ENCODE peak calls at places on chromosome 2, in five cellular contexts. One of them, this sample, is unnamed.

GRCh38 chr2:70828914-70829824 is 6.4 kb downstream of the CD207 start:
- DNase-seq in AG10803: peak; percentile 69
- DNase-seq in fibroblast of the aortic adventitia: peak; percentile 62
- DNase-seq in Peyer's patch: no peak
- DNase-seq in brain microvascular endothelial cell: peak; percentile 38
- DNase-seq in this sample: peak; percentile 81

GRCh38 chr2:174965551-174965950 is 39.6 kb downstream of the CHN1 start:
- DNase-seq in AG10803: no peak
- DNase-seq in fibroblast of the aortic adventitia: no peak
- DNase-seq in Peyer's patch: no peak
- DNase-seq in brain microvascular endothelial cell: no peak
- DNase-seq in this sample: no peak

GRCh38 chr2:2580341-2580740 is 249.3 kb upstream of the MYT1L start:
- DNase-seq in AG10803: no peak
- DNase-seq in fibroblast of the aortic adventitia: no peak
- DNase-seq in Peyer's patch: no peak
- DNase-seq in brain microvascular endothelial cell: no peak
- DNase-seq in this sample: no peak

GRCh38 chr2:101533611-101534601 is 59.0 kb upstream of the RFX8 start:
- DNase-seq in AG10803: no peak
- DNase-seq in fibroblast of the aortic adventitia: peak; percentile 43
- DNase-seq in Peyer's patch: no peak
- DNase-seq in brain microvascular endothelial cell: no peak
- DNase-seq in this sample: peak; percentile 24

GRCh38 chr2:12824771-12825363 is 108.1 kb downstream of the TRIB2 start:
- DNase-seq in AG10803: peak; percentile 83
- DNase-seq in fibroblast of the aortic adventitia: peak; percentile 88
- DNase-seq in Peyer's patch: no peak
- DNase-seq in brain microvascular endothelial cell: no peak
- DNase-seq in this sample: no peak

GRCh38 chr2:238398577-238398976 is 28.1 kb upstream of the ASB1 start:
- DNase-seq in AG10803: no peak
- DNase-seq in fibroblast of the aortic adventitia: no peak
- DNase-seq in Peyer's patch: no peak
- DNase-seq in brain microvascular endothelial cell: no peak
- DNase-seq in this sample: no peak

GRCh38 chr2:193584522-193584938 is 1389.8 kb upstream of the TMEFF2 start:
- DNase-seq in AG10803: no peak
- DNase-seq in fibroblast of the aortic adventitia: peak; percentile 46
- DNase-seq in Peyer's patch: no peak
- DNase-seq in brain microvascular endothelial cell: peak; percentile 11
- DNase-seq in this sample: peak; percentile 63

GRCh38 chr2:127721978-127722355 is 20.7 kb downstream of the SFT2D3 start:
- DNase-seq in AG10803: no peak
- DNase-seq in fibroblast of the aortic adventitia: no peak
- DNase-seq in Peyer's patch: no peak
- DNase-seq in brain microvascular endothelial cell: no peak
- DNase-seq in this sample: no peak

GRCh38 chr2:223837290-223838061 is at the start of gene AP1S3:
- DNase-seq in AG10803: peak; percentile 28
- DNase-seq in fibroblast of the aortic adventitia: peak; percentile 38
- DNase-seq in Peyer's patch: peak; percentile 84
- DNase-seq in brain microvascular endothelial cell: peak; percentile 41
- DNase-seq in this sample: peak; percentile 47

GRCh38 chr2:47034973-47035609 is 119.5 kb upstream of the MCFD2 start:
- DNase-seq in AG10803: no peak
- DNase-seq in fibroblast of the aortic adventitia: no peak
- DNase-seq in Peyer's patch: peak; percentile 56
- DNase-seq in brain microvascular endothelial cell: no peak
- DNase-seq in this sample: no peak

GRCh38 chr2:43158259-43158880 is 68.0 kb downstream of the ZFP36L2 start:
- DNase-seq in AG10803: peak; percentile 94
- DNase-seq in fibroblast of the aortic adventitia: peak; percentile 88
- DNase-seq in Peyer's patch: peak; percentile 72
- DNase-seq in brain microvascular endothelial cell: peak; percentile 68
- DNase-seq in this sample: peak; percentile 83

GRCh38 chr2:130972410-130972809 is 120.8 kb downstream of the FAM168B start:
- DNase-seq in AG10803: no peak
- DNase-seq in fibroblast of the aortic adventitia: no peak
- DNase-seq in Peyer's patch: no peak
- DNase-seq in brain microvascular endothelial cell: no peak
- DNase-seq in this sample: no peak

GRCh38 chr2:124081154-124081771 is 56.2 kb downstream of the CNTNAP5 start:
- DNase-seq in AG10803: no peak
- DNase-seq in fibroblast of the aortic adventitia: no peak
- DNase-seq in Peyer's patch: no peak
- DNase-seq in brain microvascular endothelial cell: no peak
- DNase-seq in this sample: peak; percentile 40

GRCh38 chr2:102527086-102527485 is 54.1 kb downstream of the SLC9A4 start:
- DNase-seq in AG10803: no peak
- DNase-seq in fibroblast of the aortic adventitia: no peak
- DNase-seq in Peyer's patch: no peak
- DNase-seq in brain microvascular endothelial cell: no peak
- DNase-seq in this sample: no peak

GRCh38 chr2:38125830-38126229 is 49.9 kb upstream of the CYP1B1 start:
- DNase-seq in AG10803: peak; percentile 43
- DNase-seq in fibroblast of the aortic adventitia: no peak
- DNase-seq in Peyer's patch: no peak
- DNase-seq in brain microvascular endothelial cell: no peak
- DNase-seq in this sample: no peak

GRCh38 chr2:167335627-167336026 is 447.3 kb downstream of the XIRP2 start:
- DNase-seq in AG10803: no peak
- DNase-seq in fibroblast of the aortic adventitia: no peak
- DNase-seq in Peyer's patch: no peak
- DNase-seq in brain microvascular endothelial cell: peak; percentile 68
- DNase-seq in this sample: peak; percentile 16

GRCh38 chr2:173657996-173658717 is 303.5 kb downstream of the CDCA7 start:
- DNase-seq in AG10803: peak; percentile 91
- DNase-seq in fibroblast of the aortic adventitia: peak; percentile 92
- DNase-seq in Peyer's patch: no peak
- DNase-seq in brain microvascular endothelial cell: peak; percentile 95
- DNase-seq in this sample: peak; percentile 94

GRCh38 chr2:18475884-18476283 is 84.6 kb downstream of the RDH14 start:
- DNase-seq in AG10803: no peak
- DNase-seq in fibroblast of the aortic adventitia: peak; percentile 52
- DNase-seq in Peyer's patch: no peak
- DNase-seq in brain microvascular endothelial cell: no peak
- DNase-seq in this sample: no peak

GRCh38 chr2:97741251-97741650 is 27.9 kb downstream of the ZAP70 start:
- DNase-seq in AG10803: no peak
- DNase-seq in fibroblast of the aortic adventitia: no peak
- DNase-seq in Peyer's patch: no peak
- DNase-seq in brain microvascular endothelial cell: no peak
- DNase-seq in this sample: no peak

GRCh38 chr2:215900203-215900611 is 113.1 kb downstream of the MREG start:
- DNase-seq in AG10803: peak; percentile 90
- DNase-seq in fibroblast of the aortic adventitia: peak; percentile 67
- DNase-seq in Peyer's patch: no peak
- DNase-seq in brain microvascular endothelial cell: no peak
- DNase-seq in this sample: peak; percentile 64

GRCh38 chr2:46298522-46299351 is 1.5 kb downstream of the EPAS1 start:
- DNase-seq in AG10803: peak; percentile 52
- DNase-seq in fibroblast of the aortic adventitia: peak; percentile 64
- DNase-seq in Peyer's patch: no peak
- DNase-seq in brain microvascular endothelial cell: no peak
- DNase-seq in this sample: peak; percentile 73

GRCh38 chr2:241762933-241763369 is 13.7 kb upstream of the GAL3ST2 start:
- DNase-seq in AG10803: no peak
- DNase-seq in fibroblast of the aortic adventitia: no peak
- DNase-seq in Peyer's patch: peak; percentile 41
- DNase-seq in brain microvascular endothelial cell: no peak
- DNase-seq in this sample: no peak

GRCh38 chr2:153047220-153047619 is 328.8 kb downstream of the ARL6IP6 start:
- DNase-seq in AG10803: no peak
- DNase-seq in fibroblast of the aortic adventitia: no peak
- DNase-seq in Peyer's patch: no peak
- DNase-seq in brain microvascular endothelial cell: no peak
- DNase-seq in this sample: no peak

GRCh38 chr2:3423492-3424170 is 44.1 kb downstream of the TRAPPC12 start:
- DNase-seq in AG10803: peak; percentile 40
- DNase-seq in fibroblast of the aortic adventitia: peak; percentile 60
- DNase-seq in Peyer's patch: peak; percentile 68
- DNase-seq in brain microvascular endothelial cell: peak; percentile 49
- DNase-seq in this sample: peak; percentile 65

GRCh38 chr2:157327621-157328102 is 2.0 kb upstream of the ERMN start:
- DNase-seq in AG10803: peak; percentile 73
- DNase-seq in fibroblast of the aortic adventitia: peak; percentile 81
- DNase-seq in Peyer's patch: peak; percentile 92
- DNase-seq in brain microvascular endothelial cell: peak; percentile 83
- DNase-seq in this sample: peak; percentile 83

DNA sequence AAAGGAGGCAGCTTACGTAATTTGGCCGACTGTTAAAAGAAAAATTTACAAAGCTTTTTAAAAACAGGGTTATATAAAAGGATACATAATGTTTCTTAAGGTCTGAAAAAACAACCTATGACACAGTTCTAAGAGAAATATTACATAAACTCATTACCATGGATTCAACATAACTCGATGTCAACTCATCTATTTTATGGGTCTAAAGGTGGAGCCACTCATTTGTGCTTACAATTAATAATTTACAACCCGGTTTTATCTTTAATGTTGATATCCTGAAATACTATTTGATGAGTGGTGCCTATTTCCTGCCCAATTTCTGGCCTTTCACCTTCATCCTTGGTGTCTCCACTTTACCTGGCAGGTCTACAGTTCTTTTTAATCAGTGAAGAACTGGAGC is 15.1 kb downstream of the USP40 start:
- DNase-seq in AG10803: no peak
- DNase-seq in fibroblast of the aortic adventitia: no peak
- DNase-seq in Peyer's patch: no peak
- DNase-seq in brain microvascular endothelial cell: no peak
- DNase-seq in this sample: no peak
- H3K4me3 ChIP-seq in AG10803: no peak overlapping the region
- H3K4me3 ChIP-seq in fibroblast of the aortic adventitia: no peak overlapping the region
- H3K4me3 ChIP-seq in Peyer's patch: no peak overlapping the region
- H3K4me3 ChIP-seq in brain microvascular endothelial cell: no peak overlapping the region
- H3K4me3 ChIP-seq in this sample: no peak overlapping the region

DNA sequence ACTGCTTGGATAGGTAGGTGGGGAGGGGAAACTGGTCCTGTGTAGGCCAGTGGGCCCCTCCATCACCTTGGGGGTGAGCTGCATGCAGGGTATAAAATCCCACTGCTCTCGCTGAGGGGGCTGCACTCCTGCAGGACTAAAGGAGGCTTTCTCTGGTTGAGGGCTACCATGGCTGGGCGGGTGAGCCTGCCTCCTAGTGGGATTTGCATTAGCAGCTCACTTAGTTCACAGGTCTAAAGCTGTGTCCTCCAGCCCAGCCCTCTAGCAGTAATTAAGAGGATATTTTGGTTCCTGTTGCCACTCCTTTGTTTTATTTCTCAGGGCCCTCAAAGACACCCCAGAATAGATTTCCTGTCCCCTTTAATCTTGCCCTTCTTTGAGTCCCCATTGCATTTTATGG is 24.6 kb downstream of the TMEM127 start:
- DNase-seq in AG10803: no peak
- DNase-seq in fibroblast of the aortic adventitia: no peak
- DNase-seq in Peyer's patch: no peak
- DNase-seq in brain microvascular endothelial cell: no peak
- DNase-seq in this sample: no peak
- TF ChIP-seq CTCF in AG10803: no peak
- TF ChIP-seq CTCF in fibroblast of the aortic adventitia: no peak
- TF ChIP-seq CTCF in Peyer's patch: no peak
- TF ChIP-seq CTCF in brain microvascular endothelial cell: no peak
- TF ChIP-seq CTCF in this sample: no peak

DNA sequence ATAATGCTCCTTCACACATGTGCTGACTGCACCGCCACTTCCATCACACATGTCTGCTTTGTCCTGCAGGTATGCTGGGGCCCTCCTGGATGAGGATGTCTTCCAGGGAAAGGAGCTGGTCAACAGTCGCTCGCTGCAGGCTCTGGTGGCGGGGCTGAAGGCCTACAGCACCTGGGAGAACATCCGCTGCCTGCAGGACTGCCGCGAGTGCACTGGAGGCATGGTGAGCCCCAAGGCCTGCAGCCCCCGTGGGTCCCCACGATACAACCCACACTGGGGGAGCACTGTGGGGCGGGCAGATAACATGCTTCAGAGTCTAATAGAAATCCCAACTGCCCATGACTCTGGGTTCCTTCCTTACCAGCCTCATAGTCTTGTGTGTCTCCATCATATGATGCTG is 187.3 kb upstream of the BCL2L11 start:
- DNase-seq in AG10803: no peak
- DNase-seq in fibroblast of the aortic adventitia: no peak
- DNase-seq in Peyer's patch: no peak
- DNase-seq in brain microvascular endothelial cell: no peak
- DNase-seq in this sample: no peak
- H3K4me3 ChIP-seq in AG10803: no peak overlapping the region
- H3K4me3 ChIP-seq in fibroblast of the aortic adventitia: no peak overlapping the region
- H3K4me3 ChIP-seq in Peyer's patch: no peak overlapping the region
- H3K4me3 ChIP-seq in brain microvascular endothelial cell: no peak overlapping the region
- H3K4me3 ChIP-seq in this sample: no peak overlapping the region

DNA sequence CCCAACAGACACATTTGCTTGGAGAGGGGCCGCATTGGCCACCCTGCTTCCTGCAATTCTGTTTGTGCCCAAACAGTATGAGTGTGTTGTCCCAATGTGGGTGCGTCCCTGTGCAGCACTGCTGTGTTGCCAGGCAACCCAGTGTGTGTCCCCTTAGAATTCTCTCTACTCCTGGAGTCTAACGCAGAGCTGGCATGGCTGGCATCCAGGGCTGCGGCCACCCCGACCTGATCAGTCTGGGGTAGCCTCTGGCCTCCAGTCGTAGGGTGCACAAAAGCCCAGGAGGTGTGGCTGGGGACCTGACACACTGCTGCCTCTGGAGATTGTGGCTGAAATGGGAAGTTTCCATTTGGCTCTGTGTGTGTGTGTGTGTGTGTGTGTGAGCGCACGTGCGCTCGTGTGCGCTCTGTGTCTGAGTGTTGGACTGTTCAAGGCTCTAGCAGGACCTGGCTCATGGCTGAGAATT is 48.0 kb downstream of the TEX44 start:
- DNase-seq in AG10803: peak; percentile 52
- DNase-seq in fibroblast of the aortic adventitia: peak; percentile 26
- DNase-seq in Peyer's patch: no peak
- DNase-seq in brain microvascular endothelial cell: peak; percentile 7
- DNase-seq in this sample: peak; percentile 36
- TF ChIP-seq CTCF in AG10803: no peak
- TF ChIP-seq CTCF in fibroblast of the aortic adventitia: no peak
- TF ChIP-seq CTCF in Peyer's patch: no peak
- TF ChIP-seq CTCF in brain microvascular endothelial cell: peak; percentile 13
- TF ChIP-seq CTCF in this sample: no peak

GRCh38 chr2:10045561-10046355 is 2.4 kb downstream of the KLF11 start:
- DNase-seq in AG10803: peak; percentile 40
- DNase-seq in fibroblast of the aortic adventitia: peak; percentile 16
- DNase-seq in Peyer's patch: no peak
- DNase-seq in brain microvascular endothelial cell: no peak
- DNase-seq in this sample: no peak
- H3K4me3 ChIP-seq in AG10803: no peak overlapping the region
- H3K4me3 ChIP-seq in fibroblast of the aortic adventitia: no peak overlapping the region
- H3K4me3 ChIP-seq in Peyer's patch: no peak overlapping the region
- H3K4me3 ChIP-seq in brain microvascular endothelial cell: no peak overlapping the region
- H3K4me3 ChIP-seq in this sample: no peak overlapping the region